ENCODE peak calls at places on chromosomes 2 and 18, in eight cellular contexts. M is GM12865; B is B cell; R is Calu3; S is AG04449; T is IMR-90; D is CD8-positive, alpha-beta T cell; L is fibroblast of villous mesenchyme. E is an unnamed sample.

GRCh38 chr18:8794133-8794986 is 89.0 kb downstream of the MTCL1 start:
- DNase-seq in M (no peak), B (no peak), R (peak), S (no peak), T (peak), D (no peak), L (peak), E (no peak)

GRCh38 chr2:162574615-162575452 is 230.9 kb downstream of the GCA start:
- DNase-seq in M (no peak), B (no peak), R (peak), S (no peak), T (no peak), D (no peak), L (no peak), E (no peak)

GRCh38 chr18:8474661-8475060 is 134.6 kb upstream of the RAB12 start:
- DNase-seq in M (no peak), B (no peak), R (no peak), S (no peak), T (no peak), D (no peak), L (no peak), E (no peak)

GRCh38 chr2:231189571-231190495 is 8.6 kb upstream of the ARMC9 start:
- DNase-seq in M (no peak), B (no peak), R (no peak), S (no peak), T (no peak), D (no peak), L (peak), E (no peak)

GRCh38 chr2:239260546-239261327 is 140.1 kb downstream of the HDAC4 start:
- DNase-seq in M (no peak), B (no peak), R (no peak), S (no peak), T (no peak), D (no peak), L (no peak), E (no peak)

GRCh38 chr2:42967959-42968674 is 175.7 kb upstream of the HAAO start:
- DNase-seq in M (no peak), B (no peak), R (no peak), S (peak), T (peak), D (no peak), L (peak), E (no peak)

GRCh38 chr18:54515149-54515548 is 75.9 kb upstream of the DYNAP start:
- DNase-seq in M (no peak), B (no peak), R (no peak), S (no peak), T (no peak), D (no peak), L (no peak), E (no peak)

GRCh38 chr2:236592821-236593220 is 23.2 kb downstream of the ACKR3 start:
- DNase-seq in M (no peak), B (no peak), R (no peak), S (no peak), T (no peak), D (no peak), L (peak), E (no peak)

GRCh38 chr2:20806286-20806685 is 16.6 kb downstream of the LDAH start:
- DNase-seq in M (no peak), B (no peak), R (no peak), S (no peak), T (no peak), D (no peak), L (no peak), E (no peak)

GRCh38 chr2:88016086-88016947 is at the start of gene RNU2-63P:
- DNase-seq in M (peak), B (peak), R (peak), S (peak), T (peak), D (peak), L (peak), E (peak)

GRCh38 chr2:136131961-136132839 is 14.3 kb upstream of the CXCR4 start:
- DNase-seq in M (peak), B (peak), R (no peak), S (no peak), T (no peak), D (peak), L (no peak), E (peak)

GRCh38 chr2:31476511-31477171 is 62.1 kb upstream of the XDH start:
- DNase-seq in M (no peak), B (no peak), R (no peak), S (no peak), T (peak), D (no peak), L (no peak), E (no peak)

GRCh38 chr2:55743583-55743982 is 49.9 kb upstream of the PNPT1 start:
- DNase-seq in M (peak), B (no peak), R (no peak), S (peak), T (peak), D (no peak), L (peak), E (peak)

GRCh38 chr18:33820517-33821368 is 242.7 kb downstream of the ASXL3 start:
- DNase-seq in M (no peak), B (no peak), R (no peak), S (no peak), T (no peak), D (no peak), L (no peak), E (no peak)

GRCh38 chr2:176018708-176019107 is 16.6 kb upstream of the LNPK start:
- DNase-seq in M (no peak), B (no peak), R (no peak), S (no peak), T (no peak), D (no peak), L (no peak), E (no peak)

GRCh38 chr2:172977330-172978052 is 98.2 kb upstream of the MAP3K20 start:
- DNase-seq in M (no peak), B (no peak), R (no peak), S (no peak), T (no peak), D (no peak), L (no peak), E (no peak)

GRCh38 chr18:44393406-44393805 is 287.3 kb upstream of the SETBP1 start:
- DNase-seq in M (no peak), B (no peak), R (peak), S (no peak), T (no peak), D (no peak), L (no peak), E (no peak)

GRCh38 chr2:5230443-5230842 is 461.7 kb upstream of the SOX11 start:
- DNase-seq in M (no peak), B (no peak), R (no peak), S (no peak), T (no peak), D (no peak), L (no peak), E (no peak)

GRCh38 chr2:174787485-174788205 is 23.4 kb upstream of the CHRNA1 start:
- DNase-seq in M (no peak), B (no peak), R (no peak), S (peak), T (peak), D (no peak), L (peak), E (no peak)

GRCh38 chr2:240561325-240561971 is 1.3 kb downstream of the DUSP28 start:
- DNase-seq in M (peak), B (peak), R (no peak), S (peak), T (peak), D (no peak), L (peak), E (no peak)

GRCh38 chr2:240631561-240632290 is 6.4 kb downstream of the GPR35 start:
- DNase-seq in M (no peak), B (no peak), R (no peak), S (no peak), T (no peak), D (no peak), L (no peak), E (no peak)

GRCh38 chr18:8730080-8730827 is 24.9 kb downstream of the MTCL1 start:
- DNase-seq in M (no peak), B (no peak), R (peak), S (peak), T (peak), D (no peak), L (peak), E (no peak)

GRCh38 chr2:105764059-105764458 is 19.3 kb downstream of the NCK2 start:
- DNase-seq in M (no peak), B (no peak), R (no peak), S (no peak), T (no peak), D (no peak), L (no peak), E (no peak)

GRCh38 chr2:232368311-232368731 is 10.2 kb upstream of the ALPP start:
- DNase-seq in M (no peak), B (no peak), R (no peak), S (no peak), T (peak), D (no peak), L (no peak), E (no peak)

GRCh38 chr2:121617042-121617599 is 32.1 kb downstream of the CLASP1 start:
- DNase-seq in M (peak), B (no peak), R (no peak), S (no peak), T (peak), D (no peak), L (no peak), E (no peak)

GRCh38 chr18:14933049-14933851 is 185.3 kb downstream of the ANKRD30B start:
- DNase-seq in M (no peak), B (no peak), R (no peak), S (no peak), T (no peak), D (no peak), L (no peak), E (no peak)

GRCh38 chr2:215572341-215572848 is 136.5 kb upstream of the FN1 start:
- DNase-seq in M (no peak), B (no peak), R (no peak), S (no peak), T (no peak), D (no peak), L (no peak), E (no peak)

GRCh38 chr2:145066795-145067194 is 546.9 kb upstream of the ZEB2 start:
- DNase-seq in M (no peak), B (no peak), R (no peak), S (no peak), T (no peak), D (no peak), L (no peak), E (no peak)

GRCh38 chr2:46489430-46489829 is 10.1 kb downstream of the TMEM247 start:
- DNase-seq in M (no peak), B (no peak), R (no peak), S (no peak), T (no peak), D (no peak), L (no peak), E (no peak)

GRCh38 chr2:167490394-167490793 is 602.1 kb downstream of the XIRP2 start:
- DNase-seq in M (no peak), B (no peak), R (no peak), S (no peak), T (no peak), D (no peak), L (no peak), E (no peak)

GRCh38 chr2:24926602-24927252 is 6.7 kb upstream of the ADCY3 start:
- DNase-seq in M (peak), B (no peak), R (no peak), S (no peak), T (no peak), D (no peak), L (peak), E (no peak)

GRCh38 chr2:18309188-18309587 is 251.3 kb downstream of the RDH14 start:
- DNase-seq in M (no peak), B (no peak), R (no peak), S (no peak), T (no peak), D (no peak), L (no peak), E (no peak)

GRCh38 chr2:147416099-147416498 is 428.7 kb upstream of the ACVR2A start:
- DNase-seq in M (no peak), B (no peak), R (no peak), S (no peak), T (no peak), D (no peak), L (no peak), E (no peak)

GRCh38 chr2:95008311-95008710 is 17.2 kb upstream of the MAL start:
- DNase-seq in M (no peak), B (no peak), R (no peak), S (no peak), T (no peak), D (no peak), L (no peak), E (no peak)

GRCh38 chr2:150824118-150824517 is 336.7 kb upstream of the RND3 start:
- DNase-seq in M (no peak), B (no peak), R (no peak), S (no peak), T (no peak), D (no peak), L (no peak), E (no peak)

GRCh38 chr2:58427572-58428285 is 186.6 kb upstream of the FANCL start:
- DNase-seq in M (peak), B (no peak), R (peak), S (no peak), T (peak), D (no peak), L (peak), E (peak)

GRCh38 chr2:101956465-101957030 is 35.2 kb upstream of the IL1R2 start:
- DNase-seq in M (peak), B (no peak), R (no peak), S (no peak), T (no peak), D (no peak), L (peak), E (no peak)

GRCh38 chr2:239392688-239393400 is 8.0 kb downstream of the HDAC4 start:
- DNase-seq in M (no peak), B (no peak), R (no peak), S (no peak), T (no peak), D (no peak), L (no peak), E (no peak)

GRCh38 chr2:74128206-74128605 is 19.5 kb downstream of the BOLA3 start:
- DNase-seq in M (no peak), B (no peak), R (no peak), S (no peak), T (peak), D (no peak), L (peak), E (no peak)
- TF ChIP-seq CTCF in M (no peak), B (no peak), R (no peak), S (no peak), T (peak), D (no peak), L (peak), E (no peak)

GRCh38 chr18:77749189-77749588 is 499.5 kb downstream of the GALR1 start:
- DNase-seq in M (no peak), B (no peak), R (no peak), S (no peak), T (no peak), D (no peak), L (no peak), E (no peak)
- TF ChIP-seq CTCF in M (peak), B (no peak), R (no peak), S (no peak), T (no peak), D (no peak), L (no peak), E (peak)

GRCh38 chr18:24488824-24489493 is 28.5 kb downstream of the HRH4 start:
- DNase-seq in M (peak), B (peak), R (peak), S (no peak), T (peak), D (no peak), L (peak), E (peak)
- TF ChIP-seq CTCF in M (peak), B (peak), R (peak), S (peak), T (peak), D (peak), L (peak), E (peak)

GRCh38 chr2:54455584-54456525 is at the start of gene SPTBN1:
- DNase-seq in M (no peak), B (peak), R (peak), S (peak), T (peak), D (no peak), L (peak), E (peak)
- TF ChIP-seq CTCF in M (no peak), B (no peak), R (no peak), S (no peak), T (no peak), D (no peak), L (no peak), E (no peak)

DNA sequence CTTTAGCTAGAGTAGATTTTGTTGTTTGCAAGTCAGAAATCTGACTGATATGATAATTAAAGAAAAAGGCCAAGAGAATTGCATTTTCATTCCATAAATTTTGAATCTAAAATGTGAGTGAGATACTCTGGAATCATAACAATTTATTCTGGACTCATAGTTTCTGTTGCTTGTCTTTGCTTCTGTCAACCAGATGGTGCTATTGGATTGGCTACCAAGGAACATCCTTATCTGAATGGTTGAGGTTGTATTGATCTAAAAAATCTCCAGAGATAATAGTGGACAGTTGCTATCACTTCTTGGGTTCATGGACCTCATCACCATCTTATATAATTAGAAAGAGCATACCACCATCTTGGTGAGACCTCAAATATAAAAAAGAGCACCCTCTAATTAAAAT is 34.0 kb upstream of the CPS1 start:
- DNase-seq in M (no peak), B (no peak), R (no peak), S (no peak), T (no peak), D (no peak), L (no peak), E (no peak)
- TF ChIP-seq CTCF in M (no peak), B (no peak), R (no peak), S (no peak), T (no peak), D (no peak), L (no peak), E (no peak)

GRCh38 chr18:10482363-10482984 is 28.0 kb downstream of the APCDD1 start:
- DNase-seq in M (peak), B (no peak), R (no peak), S (no peak), T (no peak), D (no peak), L (no peak), E (no peak)
- TF ChIP-seq CTCF in M (peak), B (no peak), R (no peak), S (no peak), T (no peak), D (no peak), L (no peak), E (peak)

GRCh38 chr2:119231975-119232665 is 8.5 kb downstream of the STEAP3 start:
- DNase-seq in M (peak), B (no peak), R (no peak), S (no peak), T (peak), D (no peak), L (no peak), E (peak)

GRCh38 chr2:119236796-119237195 is 13.2 kb downstream of the STEAP3 start:
- DNase-seq in M (no peak), B (no peak), R (no peak), S (no peak), T (no peak), D (no peak), L (no peak), E (no peak)

GRCh38 chr2:119232666-119232993 is 9.0 kb downstream of the STEAP3 start:
- DNase-seq in M (no peak), B (no peak), R (no peak), S (no peak), T (no peak), D (no peak), L (no peak), E (peak)

GRCh38 chr2:119233326-119234020 is 9.8 kb downstream of the STEAP3 start:
- DNase-seq in M (peak), B (no peak), R (peak), S (no peak), T (peak), D (no peak), L (peak), E (peak)

GRCh38 chr2:119234021-119235019 is 10.7 kb downstream of the STEAP3 start:
- DNase-seq in M (peak), B (no peak), R (no peak), S (no peak), T (peak), D (no peak), L (peak), E (no peak)
- TF ChIP-seq CTCF in M (peak), B (no peak), R (peak), S (peak), T (peak), D (no peak), L (peak), E (peak)

E was measured in GM13977.